ENCODE peak calls at places on chromosomes 16 and 17, in five cellular contexts. K is gastrocnemius medialis, I is thyroid gland, F is stomach, N is endothelial cell of umbilical vein. S is an unnamed sample. For H3K27me3, the result is how much of the 10 kb centered on the place peaks cover.

GRCh38 chr17:8332688-8333087 is 7.0 kb upstream of the ODF4 start:
- DNase-seq in K (no peak), N (no peak), F (no peak), I (no peak), S (no peak)

GRCh38 chr17:77458202-77459017 is 317.6 kb downstream of the SEC14L1 start:
- DNase-seq in N (no peak), I (no peak), K (no peak), F (no peak), S (no peak)

GRCh38 chr17:64120159-64120558 is 9.8 kb downstream of the ERN1 start:
- DNase-seq in I (no peak), F (no peak), K (no peak), N (no peak), S (no peak)

GRCh38 chr16:69412287-69412686 is 12.1 kb upstream of the CYB5B start:
- DNase-seq in I (no peak), N (no peak), K (no peak), F (no peak), S (no peak)

GRCh38 chr16:29989111-29989858 is 6.1 kb downstream of the HIRIP3 start:
- DNase-seq in N (no peak), I (no peak), F (no peak), K (no peak), S (no peak)

GRCh38 chr16:80996688-80997138 is 10.0 kb downstream of the CMC2 start:
- DNase-seq in K (no peak), N (peak), I (no peak), F (no peak), S (no peak)

GRCh38 chr17:81512984-81513668 is 527 bp upstream of the ACTG1 start:
- DNase-seq in F (peak), N (no peak), I (peak), K (peak), S (peak)

GRCh38 chr16:54143934-54144333 is 142.7 kb downstream of the IRX3 start:
- DNase-seq in N (no peak), I (no peak), K (no peak), F (no peak), S (no peak)

GRCh38 chr17:82097187-82097918 is 683 bp downstream of the FASN start:
- DNase-seq in F (peak), N (peak), K (no peak), I (peak), S (peak)

GRCh38 chr16:48885456-48885855 is 275.5 kb upstream of the N4BP1 start:
- DNase-seq in N (no peak), F (no peak), K (no peak), I (no peak), S (no peak)

GRCh38 chr17:28331891-28332420 is 3.3 kb downstream of the IFT20 start:
- DNase-seq in F (peak), I (no peak), K (no peak), N (no peak), S (no peak)

GRCh38 chr16:51048544-51048943 is 102.5 kb downstream of the SALL1 start:
- DNase-seq in K (no peak), F (no peak), I (no peak), N (no peak), S (no peak)

GRCh38 chr17:72887917-72888316 is 204.6 kb downstream of the SLC39A11 start:
- DNase-seq in I (no peak), F (no peak), K (no peak), N (no peak), S (no peak)

GRCh38 chr16:86763819-86764218 is 185.5 kb downstream of the FOXL1 start:
- DNase-seq in K (no peak), F (no peak), N (no peak), I (no peak), S (no peak)

GRCh38 chr17:41057547-41057946 is 2.4 kb downstream of the KRTAP2-3 start:
- DNase-seq in I (no peak), F (no peak), N (no peak), K (no peak), S (no peak)

GRCh38 chr16:53098526-53099317 is 43.9 kb downstream of the CHD9 start:
- DNase-seq in N (peak), I (peak), K (peak), F (peak), S (peak)

GRCh38 chr16:53100131-53100748 is 45.4 kb downstream of the CHD9 start:
- DNase-seq in F (no peak), K (no peak), N (no peak), I (no peak), S (no peak)

GRCh38 chr16:53100889-53101288 is 46.1 kb downstream of the CHD9 start:
- DNase-seq in N (no peak), I (no peak), F (no peak), K (no peak), S (no peak)

GRCh38 chr16:53097190-53097589 is 42.4 kb downstream of the CHD9 start:
- DNase-seq in I (no peak), F (no peak), K (no peak), N (no peak), S (no peak)

DNA sequence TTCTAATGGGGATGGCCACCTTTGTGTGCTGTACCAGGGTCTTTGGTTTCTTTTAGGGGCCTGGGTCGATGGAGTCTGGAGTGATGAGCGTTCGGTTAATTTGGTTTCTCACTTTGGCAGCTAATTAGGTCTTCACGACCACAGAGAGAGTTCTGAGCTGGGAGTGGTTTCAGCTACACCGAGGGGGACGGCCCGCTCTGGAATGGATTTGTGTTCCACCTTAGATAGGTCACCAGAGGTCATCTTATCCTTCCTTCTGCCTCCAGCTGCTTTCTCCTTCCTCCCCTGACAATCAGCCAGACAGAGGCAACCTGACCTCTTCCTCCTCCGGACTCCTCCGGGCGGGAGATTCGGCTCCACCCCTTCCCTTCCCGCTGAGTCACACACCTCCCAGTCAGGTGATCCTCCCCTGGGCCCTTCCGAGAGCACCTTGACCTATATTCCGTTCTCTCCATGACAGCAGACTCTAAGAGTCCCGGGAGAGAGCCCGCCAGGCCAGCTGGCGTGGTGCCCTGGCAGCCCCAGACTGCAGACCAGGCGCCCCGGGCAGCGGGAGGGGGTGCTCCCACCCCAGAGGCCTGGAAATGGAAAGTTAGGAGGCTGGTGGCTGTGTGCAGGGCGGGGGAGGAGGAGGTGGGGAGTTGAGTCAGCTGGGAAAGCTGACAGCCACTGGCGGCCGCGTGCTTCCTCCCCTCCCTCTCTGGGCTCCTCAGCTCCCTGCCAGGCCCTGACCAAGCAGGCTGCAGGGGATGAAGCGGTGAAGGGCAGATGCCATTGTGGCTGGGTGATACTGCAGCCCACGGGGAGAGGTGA is 44.7 kb downstream of the CHD9 start:
- DNase-seq in F (peak), K (peak), N (peak), I (peak), S (peak)
- TF ChIP-seq POLR2A in F (no peak), K (no peak), N (no peak), I (peak), S (no peak)

GRCh38 chr17:60750645-60751044 is 73.0 kb downstream of the BCAS3 start:
- DNase-seq in N (no peak), F (no peak), K (no peak), I (no peak), S (no peak)

GRCh38 chr17:60749708-60750107 is 72.1 kb downstream of the BCAS3 start:
- DNase-seq in F (no peak), N (no peak), I (no peak), K (no peak), S (no peak)

GRCh38 chr17:60754057-60754604 is 76.5 kb downstream of the BCAS3 start:
- DNase-seq in N (no peak), K (no peak), I (no peak), F (no peak), S (no peak)

GRCh38 chr17:60752873-60753577 is 75.4 kb downstream of the BCAS3 start:
- DNase-seq in F (no peak), N (no peak), K (no peak), I (no peak), S (no peak)

GRCh38 chr17:60751884-60752283 is 74.2 kb downstream of the BCAS3 start:
- DNase-seq in F (no peak), I (no peak), N (no peak), K (no peak), S (no peak)
- H3K27me3 ChIP-seq in F (under half), I (under half), N (under half), K (under half), S (under half)

GRCh38 chr16:31107465-31107867 is 720 bp upstream of the BCKDK start:
- DNase-seq in K (no peak), N (no peak), F (no peak), I (no peak), S (no peak)

GRCh38 chr16:31108035-31108793 is at the start of gene BCKDK:
- DNase-seq in N (peak), I (peak), K (peak), F (peak), S (peak)

GRCh38 chr16:31108794-31109558 is 790 bp downstream of the BCKDK start:
- DNase-seq in N (no peak), F (no peak), K (no peak), I (no peak), S (no peak)

GRCh38 chr16:31106509-31107464 is 1.4 kb upstream of the BCKDK start:
- DNase-seq in F (no peak), N (no peak), I (no peak), K (no peak), S (no peak)

DNA sequence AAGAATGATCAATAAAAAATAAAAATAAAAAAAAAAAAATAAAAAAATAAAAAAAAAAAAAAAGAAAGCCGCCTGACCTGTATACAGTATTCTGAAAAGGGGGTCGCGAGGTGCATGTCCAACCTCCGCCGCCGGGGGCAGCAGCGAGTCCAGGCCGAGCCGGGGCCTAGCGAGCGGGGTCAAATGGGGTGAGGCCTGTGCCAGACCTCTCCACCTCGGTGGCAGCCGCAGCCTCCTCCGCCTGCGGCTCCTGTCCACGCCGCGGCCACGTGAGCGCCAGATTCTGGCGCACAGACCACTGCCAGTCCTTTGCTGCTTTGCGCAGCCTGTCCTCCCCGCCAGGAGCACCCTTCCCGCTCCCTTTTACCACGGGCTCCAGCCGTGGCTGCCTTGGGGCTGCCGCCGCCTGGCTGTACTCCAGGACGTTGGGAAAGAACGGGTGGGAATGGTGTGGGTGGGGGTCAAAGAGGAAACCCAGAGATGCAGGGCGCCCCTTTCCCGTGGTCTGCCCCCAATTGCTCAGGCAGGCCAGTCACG is 2.4 kb upstream of the BCKDK start:
- DNase-seq in F (peak), N (peak), I (peak), K (peak), S (peak)
- TF ChIP-seq POLR2A in F (no peak), N (no peak), I (no peak), K (no peak), S (no peak)

DNA sequence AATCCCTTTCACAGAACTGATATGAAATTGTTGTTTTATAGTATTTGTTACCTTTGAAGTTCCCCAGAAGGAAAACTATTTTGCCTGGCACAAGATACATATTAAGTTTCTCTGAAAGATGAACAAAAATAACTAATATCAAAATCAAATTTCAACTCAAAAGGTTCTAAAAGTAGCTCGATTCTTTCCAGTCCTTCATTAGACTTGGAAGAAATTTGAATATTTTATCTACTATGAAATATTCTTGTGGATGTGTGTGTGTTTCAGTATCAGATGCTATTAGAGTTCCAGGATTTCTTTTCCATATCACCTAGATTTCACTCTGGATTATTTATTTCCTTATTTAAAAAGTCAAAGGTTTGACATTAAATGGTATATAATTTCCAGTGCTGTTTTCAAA is 3.6 kb upstream of the AATF start:
- DNase-seq in F (no peak), I (no peak), N (no peak), K (no peak), S (no peak)
- H3K27me3 ChIP-seq in F (half or more), I (half or more), N (half or more), K (half or more), S (half or more)

DNA sequence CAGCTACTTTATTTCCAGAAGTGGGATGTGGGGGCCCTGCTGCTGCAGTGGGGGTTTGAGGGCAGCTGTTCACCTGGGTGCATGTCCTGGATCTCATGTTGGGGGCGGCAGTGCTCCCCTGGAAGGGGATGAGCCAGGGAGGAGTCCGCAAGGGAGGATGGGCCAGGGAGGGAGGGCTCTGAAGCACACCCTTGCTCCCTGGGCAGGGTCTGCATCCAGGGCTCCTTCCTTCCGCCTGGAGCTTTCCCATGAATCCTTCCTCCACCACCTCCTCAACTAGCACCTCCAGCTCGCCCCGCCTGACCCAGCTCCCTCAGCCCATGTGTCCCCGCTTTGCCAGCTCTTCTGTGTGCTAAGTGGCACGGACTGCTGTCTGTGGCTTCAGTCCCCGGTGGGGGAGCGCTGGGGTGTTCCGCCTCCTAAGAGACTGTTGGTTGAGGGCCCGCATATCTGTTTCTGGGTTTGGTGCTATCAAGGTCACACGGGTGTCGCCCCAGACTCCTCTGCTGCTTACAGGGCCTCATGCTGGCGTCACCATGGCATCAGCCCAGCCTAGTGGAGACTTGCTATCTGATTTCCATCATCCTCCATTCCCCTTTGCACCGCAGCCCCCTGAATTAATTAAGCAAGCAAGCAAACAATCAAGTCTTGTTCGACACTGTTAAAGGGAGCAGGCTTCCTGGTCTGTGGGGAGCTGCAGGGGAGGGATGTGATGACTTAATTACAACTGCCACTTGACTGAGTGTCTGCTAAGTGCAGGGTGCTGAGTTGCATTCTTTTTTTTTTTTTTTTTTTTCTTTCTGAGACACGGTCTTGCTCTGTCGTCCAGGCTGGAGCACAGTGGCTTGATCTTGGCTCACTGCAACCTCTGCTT is 71.8 kb downstream of the PRKCA start:
- DNase-seq in I (peak), K (no peak), F (no peak), N (no peak), S (no peak)
- TF ChIP-seq POLR2A in I (no peak), K (no peak), F (no peak), N (no peak), S (no peak)

DNA sequence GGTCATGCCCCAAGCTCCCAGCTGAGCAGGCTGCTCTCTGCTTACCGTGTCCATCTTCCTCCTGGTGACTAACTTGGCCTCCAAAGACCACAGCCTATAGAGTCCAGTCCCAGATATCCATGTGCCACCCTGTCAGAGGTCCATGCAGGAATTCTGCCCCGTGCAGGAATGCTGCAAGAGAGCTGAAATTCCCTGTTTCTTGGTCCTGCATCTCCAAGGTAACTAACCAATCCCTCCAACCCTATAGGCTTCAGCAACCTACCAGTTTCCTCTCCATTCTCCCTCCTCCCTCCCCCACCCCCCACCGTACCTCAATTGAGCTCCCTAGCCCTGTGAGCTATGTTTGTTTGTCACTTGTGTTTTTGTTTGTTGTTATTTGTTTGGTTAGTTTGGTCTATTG is 9.6 kb upstream of the MKS1 start:
- DNase-seq in I (no peak), N (no peak), K (no peak), F (no peak), S (no peak)
- H3K27me3 ChIP-seq in I (under half), N (under half), K (under half), F (under half), S (under half)

GRCh38 chr17:38728290-38728831 is 1.8 kb upstream of the CISD3 start:
- DNase-seq in I (peak), F (no peak), N (no peak), K (no peak), S (no peak)
- TF ChIP-seq POLR2A in I (no peak), F (no peak), N (no peak), K (no peak), S (no peak)